ENCODE peak calls at places on chromosomes 6 and 20, in ten cellular contexts. I is foreskin fibroblast; Q is GM12891; A is stromal cell of bone marrow; V is stimulated activated naive CD8-positive, alpha-beta T cell treated with anti-CD3 and anti-CD28 coated beads, Interleukin-15, Interleukin-2, amounts not matched to agents 100 U/mL and 50 U/mL, for 24 hours; N is activated CD4-positive, alpha-beta T cell treated with anti-CD3 and anti-CD28 coated beads, Interleukin-2, amount 50 U/mL, for 1 hour; B is NCI-H1092 treated with DMSO at 0.1 percent for 48 hours; K is T-helper 2 cell treated with Interferon-gamma antibody and Interleukin-4, amounts not matched to agents 5 μg/mL and 100 μg/mL, for 36 hours; O is myocyte; M is CD4-positive, CD25-positive, alpha-beta regulatory T cell. T is an unnamed sample.

GRCh38 chr20:19338960-19339359 is 126.5 kb downstream of the SLC24A3 start:
- DNase-seq in V (no peak), K (no peak), I (no peak), A (no peak), Q (no peak), M (no peak), B (no peak), O (no peak), N (no peak), T (no peak)

GRCh38 chr20:22339091-22339881 is 245.1 kb downstream of the FOXA2 start:
- DNase-seq in M (peak), N (no peak), B (peak), O (peak), A (peak), I (peak), V (peak), K (peak), Q (peak), T (peak)

GRCh38 chr6:29999426-29999825 is 57.1 kb downstream of the HLA-A start:
- DNase-seq in K (no peak), M (no peak), A (no peak), O (no peak), V (no peak), B (no peak), I (no peak), N (no peak), Q (no peak), T (no peak)

GRCh38 chr6:44161997-44162338 is 3.3 kb downstream of the CAPN11 start:
- DNase-seq in B (no peak), O (peak), K (no peak), N (no peak), V (no peak), A (peak), M (no peak), Q (no peak), I (peak), T (peak)

GRCh38 chr20:4135385-4136077 is 120.2 kb upstream of the RNF24 start:
- DNase-seq in M (no peak), A (peak), N (no peak), B (no peak), Q (no peak), O (peak), K (peak), I (peak), V (peak), T (peak)

GRCh38 chr6:3193102-3193837 is 34.2 kb downstream of the TUBB2B start:
- DNase-seq in N (no peak), Q (no peak), I (no peak), K (no peak), B (no peak), O (no peak), A (no peak), M (no peak), V (no peak), T (no peak)

GRCh38 chr20:47635256-47635655 is 133.6 kb downstream of the NCOA3 start:
- DNase-seq in Q (no peak), A (no peak), M (no peak), V (no peak), N (no peak), K (no peak), B (no peak), I (no peak), O (no peak), T (no peak)

GRCh38 chr20:51413753-51414323 is 128.7 kb downstream of the NFATC2 start:
- DNase-seq in Q (peak), N (no peak), V (no peak), O (no peak), B (no peak), I (no peak), K (no peak), A (no peak), M (peak), T (no peak)

GRCh38 chr20:4869290-4870193 is 131.8 kb downstream of the SLC23A2 start:
- DNase-seq in A (no peak), N (peak), O (no peak), M (peak), K (no peak), Q (no peak), V (no peak), B (no peak), I (no peak), T (no peak)

GRCh38 chr20:10449270-10449669 is 14.2 kb downstream of the SLX4IP start:
- DNase-seq in V (no peak), O (peak), N (no peak), K (no peak), I (no peak), A (no peak), M (no peak), Q (no peak), B (no peak), T (no peak)

GRCh38 chr6:30883476-30883742 is 910 bp upstream of the DDR1 start:
- DNase-seq in A (no peak), B (no peak), M (no peak), I (no peak), Q (no peak), N (no peak), O (no peak), K (no peak), V (no peak), T (no peak)

GRCh38 chr6:161817881-161818280 is 544.0 kb upstream of the AGPAT4 start:
- DNase-seq in B (no peak), V (no peak), K (no peak), A (no peak), Q (no peak), I (no peak), N (no peak), O (no peak), M (no peak), T (no peak)

GRCh38 chr6:98839788-98840361 is 5.5 kb downstream of the POU3F2 start:
- DNase-seq in V (no peak), M (no peak), A (peak), I (peak), Q (no peak), O (no peak), K (no peak), N (no peak), B (peak), T (no peak)

GRCh38 chr6:44534291-44534690 is 146.8 kb downstream of the CDC5L start:
- DNase-seq in N (no peak), M (no peak), V (no peak), K (no peak), Q (no peak), I (no peak), O (no peak), B (no peak), A (no peak), T (no peak)

T was measured in GM04504.